ENCODE peak calls at places on chromosomes 4 and X, in five cellular contexts. D is DND-41; H is uterus; N is CD8-positive, alpha-beta T cell; W is effector memory CD4-positive, alpha-beta T cell. M is an unnamed sample.

GRCh38 chr4:183256756-183257385 is 63.2 kb downstream of the CLDN22 start:
- DNase-seq in D (peak), N (peak), W (peak), H (peak), M (peak)

GRCh38 chr4:110132822-110133719 is 65.3 kb downstream of the ELOVL6 start:
- DNase-seq in D (no peak), N (no peak), W (no peak), H (no peak), M (no peak)

GRCh38 chrX:136766785-136767103 is 14.0 kb downstream of the ARHGEF6 start:
- DNase-seq in W (no peak), H (peak), N (no peak), D (no peak), M (no peak)

GRCh38 chrX:123173833-123174232 is 10.2 kb upstream of the GRIA3 start:
- DNase-seq in H (no peak), D (no peak), N (no peak), W (no peak), M (no peak)

GRCh38 chr4:55055529-55055928 is 69.9 kb downstream of the KDR start:
- DNase-seq in H (no peak), W (no peak), N (no peak), D (no peak), M (no peak)

GRCh38 chr4:3803946-3804345 is 37.8 kb downstream of the ADRA2C start:
- DNase-seq in D (no peak), H (no peak), N (no peak), W (no peak), M (no peak)

GRCh38 chrX:76148011-76148665 is 24.7 kb upstream of the PBDC1 start:
- DNase-seq in N (no peak), W (no peak), H (peak), D (peak), M (no peak)

GRCh38 chr4:84470204-84470785 is 28.8 kb downstream of the NKX6-1 start:
- DNase-seq in W (no peak), D (peak), H (no peak), N (no peak), M (no peak)

GRCh38 chrX:10117864-10118377 is 38.9 kb upstream of the CLCN4 start:
- DNase-seq in H (no peak), N (no peak), W (no peak), D (no peak), M (no peak)

GRCh38 chr4:37453004-37453360 is 208.4 kb downstream of the NWD2 start:
- DNase-seq in N (no peak), D (peak), H (peak), W (no peak), M (no peak)

GRCh38 chr4:17153572-17153971 is 255.1 kb upstream of the LDB2 start:
- DNase-seq in H (no peak), D (no peak), N (no peak), W (no peak), M (no peak)

GRCh38 chrX:9062621-9063020 is 28.7 kb upstream of the FAM9B start:
- DNase-seq in N (no peak), D (no peak), H (no peak), W (no peak), M (no peak)

GRCh38 chr4:13615162-13615561 is 12.4 kb downstream of the BOD1L1 start:
- DNase-seq in N (no peak), D (no peak), H (no peak), W (no peak), M (no peak)

GRCh38 chrX:17361620-17362019 is 13.4 kb upstream of the NHS start:
- DNase-seq in N (no peak), W (no peak), H (no peak), D (peak), M (no peak)

GRCh38 chrX:154549766-154550165 is 2.3 kb downstream of the IKBKG start:
- DNase-seq in N (no peak), H (no peak), W (no peak), D (no peak), M (no peak)

GRCh38 chr4:180999217-180999616 is 1244.0 kb upstream of the TENM3 start:
- DNase-seq in W (no peak), D (no peak), N (no peak), H (no peak), M (no peak)

GRCh38 chrX:150763810-150764209 is 70.6 kb downstream of the MTMR1 start:
- DNase-seq in W (no peak), H (no peak), N (no peak), D (no peak), M (no peak)

GRCh38 chrX:150765782-150766350 is 72.7 kb downstream of the MTMR1 start:
- DNase-seq in D (no peak), W (no peak), N (no peak), H (no peak), M (no peak)

GRCh38 chrX:150766351-150767044 is 73.3 kb downstream of the MTMR1 start:
- DNase-seq in W (no peak), H (no peak), D (no peak), N (no peak), M (no peak)

GRCh38 chrX:150767045-150767395 is 73.8 kb downstream of the MTMR1 start:
- DNase-seq in D (no peak), H (no peak), W (no peak), N (no peak), M (no peak)

GRCh38 chrX:150765237-150765636 is 72.0 kb downstream of the MTMR1 start:
- DNase-seq in D (no peak), H (no peak), N (no peak), W (no peak), M (no peak)
- H3K27ac ChIP-seq in D (no peak), H (no peak), N (no peak), W (no peak), M (no peak)

DNA sequence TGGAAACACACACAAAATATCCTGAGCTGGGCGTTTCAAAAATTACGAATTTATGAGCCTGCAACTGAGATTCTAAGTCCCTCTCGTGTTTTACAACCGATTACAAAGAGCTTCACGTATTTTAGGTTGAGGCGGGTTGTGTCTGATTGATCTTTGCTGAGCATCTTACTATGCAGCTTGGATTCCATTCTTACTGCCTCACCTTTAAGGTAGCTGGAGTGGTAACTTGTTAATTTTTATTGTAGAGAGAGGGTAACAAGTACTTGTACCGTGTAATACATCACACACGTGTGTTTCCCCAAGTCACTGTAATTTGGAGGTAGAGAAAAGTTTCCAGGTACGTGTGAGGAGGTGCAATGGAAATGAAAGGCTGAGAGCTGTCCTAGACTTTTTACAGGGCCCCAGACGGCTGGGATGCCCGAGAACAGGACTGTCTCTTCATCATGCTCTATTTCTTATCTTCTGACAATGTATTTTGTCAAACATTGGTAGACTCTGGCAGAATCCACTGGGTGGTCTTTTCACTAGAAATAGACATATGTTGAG is 97.8 kb upstream of the TENM3 start:
- DNase-seq in H (no peak), D (no peak), W (no peak), N (no peak), M (no peak)
- H3K27ac ChIP-seq in H (no peak), D (no peak), W (no peak), N (no peak), M (no peak)

DNA sequence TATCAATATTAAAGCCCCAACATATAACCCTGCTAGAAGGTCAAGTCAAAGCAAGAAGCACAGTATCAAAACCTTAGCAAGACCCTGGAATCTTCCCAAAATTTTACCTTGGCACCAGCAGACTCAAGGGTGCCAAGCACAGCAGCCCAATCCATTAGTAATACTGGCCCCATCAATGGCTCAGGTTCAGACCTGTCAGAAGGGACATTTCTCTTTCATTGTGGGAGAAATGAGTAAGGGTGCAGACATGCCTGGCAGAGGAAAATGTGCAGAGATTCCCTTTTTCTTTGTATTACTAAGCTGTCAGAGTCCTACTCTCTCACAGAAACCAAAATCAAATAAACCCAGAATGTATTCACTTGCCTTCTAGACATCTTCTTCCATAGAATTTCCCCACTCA is 203.9 kb downstream of the EVC2 start:
- DNase-seq in H (no peak), W (no peak), N (no peak), D (no peak), M (no peak)
- H3K27ac ChIP-seq in H (no peak), W (no peak), N (no peak), D (no peak), M (no peak)

DNA sequence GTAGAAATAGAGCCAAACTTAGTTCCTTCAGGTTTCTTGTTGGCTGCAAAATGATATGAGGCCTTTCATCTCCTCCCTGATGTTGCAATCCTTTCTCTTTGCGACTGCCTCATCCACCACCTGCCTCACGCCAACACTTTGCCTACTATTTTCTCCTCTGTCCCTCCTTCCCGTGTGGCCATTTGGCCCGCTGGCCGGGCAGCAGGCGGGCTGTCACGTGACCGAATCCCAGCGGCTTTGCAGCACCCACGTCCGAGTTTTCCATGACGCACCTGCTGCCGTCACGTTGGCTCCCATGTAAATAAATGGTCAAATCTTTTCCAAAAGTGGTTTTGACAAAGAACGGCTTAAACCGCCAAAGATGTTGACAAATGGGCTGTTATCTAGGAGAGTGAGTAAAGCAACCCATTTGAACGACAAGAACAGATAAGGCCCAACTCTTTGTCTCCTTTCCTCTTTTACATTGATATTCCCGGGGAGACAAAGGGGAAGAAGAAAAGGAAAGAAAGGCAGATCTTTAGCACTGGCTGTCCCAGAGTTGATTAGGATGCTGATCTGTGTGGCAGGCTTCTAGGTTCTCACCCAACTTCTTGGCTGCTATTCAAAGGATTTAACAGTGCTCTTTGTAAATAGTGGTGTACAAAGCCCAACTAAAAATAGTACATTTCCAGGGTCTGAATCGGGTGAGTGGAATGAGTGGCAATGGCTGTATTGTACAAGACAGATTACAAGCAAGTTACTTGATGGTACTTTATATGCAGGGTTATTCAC is 174.2 kb upstream of the JADE1 start:
- DNase-seq in N (no peak), D (no peak), W (no peak), H (no peak), M (peak)
- H3K27ac ChIP-seq in N (no peak), D (no peak), W (no peak), H (no peak), M (peak)

DNA sequence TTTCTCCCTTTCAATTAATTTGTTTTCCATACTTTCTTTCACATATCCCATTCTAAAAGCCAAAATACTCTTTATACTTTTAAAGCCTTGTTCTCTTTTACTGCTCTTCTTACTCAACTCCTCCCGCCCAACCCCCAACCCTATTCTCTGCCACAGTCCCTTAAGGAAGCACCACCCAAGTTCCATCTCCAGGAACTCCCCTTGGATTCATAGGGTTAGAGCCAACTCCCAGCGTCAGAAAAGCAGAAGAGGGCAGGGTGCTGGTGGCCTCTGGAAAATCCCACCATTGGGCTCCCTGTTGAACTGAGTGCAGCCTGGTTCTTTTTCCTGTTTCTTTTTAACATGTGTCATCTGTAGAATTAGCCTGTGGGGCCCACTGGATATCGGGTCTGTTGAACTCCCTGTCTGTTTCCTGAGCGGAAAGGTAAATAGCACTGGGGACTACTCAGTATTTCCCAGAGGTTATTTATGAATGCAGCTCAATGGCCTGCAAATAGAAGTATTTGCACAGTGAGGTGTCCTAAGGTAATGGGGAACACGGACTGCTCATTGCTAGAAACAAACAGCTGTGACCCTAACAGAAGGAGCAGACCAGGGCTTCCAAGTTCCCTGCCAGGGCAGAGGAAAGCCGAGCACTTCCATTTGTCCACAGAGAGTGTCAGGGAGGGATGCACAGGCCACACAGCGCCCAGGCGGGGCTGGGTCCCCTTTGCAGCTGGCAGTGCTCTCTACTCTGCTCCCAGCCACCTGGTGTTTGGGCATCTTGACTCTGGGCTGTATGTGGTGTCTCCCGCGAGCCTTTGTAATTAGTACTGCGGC is 102.6 kb downstream of the FHDC1 start:
- DNase-seq in N (no peak), W (no peak), D (no peak), H (no peak), M (no peak)
- H3K27ac ChIP-seq in N (no peak), W (no peak), D (no peak), H (no peak), M (no peak)

GRCh38 chr4:8536467-8536866 is 43.7 kb upstream of the GPR78 start:
- DNase-seq in W (no peak), N (no peak), H (no peak), D (no peak), M (no peak)

GRCh38 chr4:8534129-8534528 is 46.1 kb upstream of the GPR78 start:
- DNase-seq in W (no peak), H (no peak), D (no peak), N (no peak), M (no peak)

GRCh38 chr4:8532245-8532781 is 47.9 kb upstream of the GPR78 start:
- DNase-seq in D (no peak), W (no peak), N (no peak), H (no peak), M (no peak)

GRCh38 chr4:8533274-8533865 is 46.8 kb upstream of the GPR78 start:
- DNase-seq in N (no peak), D (no peak), W (no peak), H (no peak), M (no peak)

GRCh38 chr4:8534601-8535000 is 45.6 kb upstream of the GPR78 start:
- DNase-seq in N (no peak), W (no peak), D (no peak), H (no peak), M (no peak)
- H3K27ac ChIP-seq in N (no peak), W (no peak), D (no peak), H (peak), M (no peak)

DNA sequence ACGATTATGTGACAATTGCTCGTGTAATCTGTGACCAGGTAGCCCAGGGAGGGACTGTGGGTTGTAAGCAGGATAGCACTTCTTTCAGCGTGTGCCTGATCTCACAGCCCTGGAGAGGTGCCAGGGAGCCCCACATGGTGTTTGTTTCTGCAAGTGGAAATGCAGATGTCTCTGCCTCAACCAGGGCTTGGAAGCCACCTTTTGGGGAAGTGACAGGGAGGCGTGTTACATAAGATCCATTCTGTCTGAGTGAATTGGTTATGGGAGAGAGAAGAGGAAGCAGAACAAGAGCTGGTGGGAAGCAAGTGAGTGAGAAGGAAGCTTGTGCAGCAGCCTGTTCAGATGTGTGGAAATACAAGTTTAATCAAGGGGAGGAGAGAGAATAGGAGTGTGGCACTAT is 104.5 kb upstream of the GATB start:
- DNase-seq in W (no peak), D (peak), H (peak), N (no peak), M (no peak)
- H3K27ac ChIP-seq in W (no peak), D (peak), H (no peak), N (no peak), M (no peak)